ENCODE peak calls at places on chromosomes 2 and 18, in four cellular contexts. M is AG04449; E is naive thymus-derived CD4-positive, alpha-beta T cell; H is foreskin fibroblast. N is an unnamed sample.

GRCh38 chr2:206442516-206442853 is 847 bp upstream of the ADAM23 start:
- DNase-seq in M (no peak), E (no peak), H (peak; percentile 30), N (no peak)

GRCh38 chr2:191951832-191952231 is 104.9 kb upstream of the CAVIN2 start:
- DNase-seq in M (no peak), E (no peak), H (no peak), N (no peak)

GRCh38 chr2:198638579-198638978 is 819.2 kb downstream of the SATB2 start:
- DNase-seq in M (peak; percentile 36), E (no peak), H (peak; percentile 24), N (no peak)

GRCh38 chr18:32612651-32613050 is 142.0 kb upstream of the GAREM1 start:
- DNase-seq in M (no peak), E (no peak), H (no peak), N (no peak)

GRCh38 chr18:8706545-8706980 is 1.2 kb downstream of the MTCL1 start:
- DNase-seq in M (no peak), E (peak; percentile 30), H (peak; percentile 36), N (no peak)

GRCh38 chr2:178999476-178999875 is 50.5 kb downstream of the CCDC141 start:
- DNase-seq in M (no peak), E (no peak), H (no peak), N (no peak)

GRCh38 chr2:187890690-187891089 is 336.5 kb upstream of the TFPI start:
- DNase-seq in M (no peak), E (no peak), H (no peak), N (no peak)

GRCh38 chr2:219959471-219959870 is 332.0 kb downstream of the SLC4A3 start:
- DNase-seq in M (no peak), E (no peak), H (peak; percentile 3), N (no peak)

GRCh38 chr2:113940891-113941290 is 51.0 kb downstream of the ACTR3 start:
- DNase-seq in M (no peak), E (no peak), H (no peak), N (no peak)

GRCh38 chr2:80396276-80396675 is 91.7 kb upstream of the LRRTM1 start:
- DNase-seq in M (no peak), E (no peak), H (no peak), N (no peak)
- H3K4me3 ChIP-seq in M (no peak overlapping the region), E (no peak overlapping the region), H (no peak overlapping the region), N (no peak overlapping the region)

GRCh38 chr2:130375291-130376266 is 19.7 kb downstream of the PTPN18 start:
- DNase-seq in M (no peak), E (no peak), H (no peak), N (no peak)
- H3K4me3 ChIP-seq in M (no peak overlapping the region), E (no peak overlapping the region), H (no peak overlapping the region), N (no peak overlapping the region)

GRCh38 chr2:235563056-235563777 is 69.4 kb downstream of the AGAP1 start:
- DNase-seq in M (no peak), E (no peak), H (no peak), N (no peak)
- H3K4me3 ChIP-seq in M (no peak overlapping the region), E (no peak overlapping the region), H (no peak overlapping the region), N (no peak overlapping the region)

DNA sequence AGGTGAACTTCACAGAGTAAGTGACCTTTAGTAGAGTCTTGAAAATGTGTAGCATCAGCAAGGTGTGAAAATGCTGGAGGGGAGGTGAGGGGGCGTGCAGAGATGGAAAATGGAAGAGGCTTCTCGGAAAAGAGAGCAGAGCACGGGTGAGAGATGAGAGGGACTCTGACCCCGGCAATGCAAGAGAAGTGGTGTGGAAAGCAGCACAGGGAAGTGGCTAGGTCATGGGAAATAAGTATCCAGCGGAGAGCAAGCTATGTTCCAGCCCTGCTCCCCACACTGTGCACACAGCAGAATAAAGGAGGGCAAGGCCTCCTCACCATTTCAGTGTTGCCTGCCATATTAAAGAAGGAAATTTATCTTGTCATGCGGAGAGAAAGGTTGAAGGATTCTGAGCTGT is 241.7 kb upstream of the DOK6 start:
- DNase-seq in M (no peak), E (no peak), H (no peak), N (no peak)
- H3K4me3 ChIP-seq in M (no peak overlapping the region), E (no peak overlapping the region), H (no peak overlapping the region), N (no peak overlapping the region)

GRCh38 chr2:37667704-37668103 is 3.7 kb downstream of the CDC42EP3 start:
- DNase-seq in M (no peak), E (no peak), H (no peak), N (no peak)
- H3K4me3 ChIP-seq in M (peak overlapping the region; percentile 91), E (no peak overlapping the region), H (peak overlapping the region; percentile 76), N (peak overlapping the region; percentile 92)

GRCh38 chr2:72982219-72982618 is 64.9 kb downstream of the EMX1 start:
- DNase-seq in M (no peak), E (no peak), H (no peak), N (no peak)

GRCh38 chr2:72982781-72983499 is 65.6 kb downstream of the EMX1 start:
- DNase-seq in M (no peak), E (no peak), H (no peak), N (no peak)

GRCh38 chr2:72981516-72981915 is 64.2 kb downstream of the EMX1 start:
- DNase-seq in M (no peak), E (no peak), H (no peak), N (no peak)

GRCh38 chr2:72979896-72980295 is 62.6 kb downstream of the EMX1 start:
- DNase-seq in M (no peak), E (no peak), H (no peak), N (no peak)

DNA sequence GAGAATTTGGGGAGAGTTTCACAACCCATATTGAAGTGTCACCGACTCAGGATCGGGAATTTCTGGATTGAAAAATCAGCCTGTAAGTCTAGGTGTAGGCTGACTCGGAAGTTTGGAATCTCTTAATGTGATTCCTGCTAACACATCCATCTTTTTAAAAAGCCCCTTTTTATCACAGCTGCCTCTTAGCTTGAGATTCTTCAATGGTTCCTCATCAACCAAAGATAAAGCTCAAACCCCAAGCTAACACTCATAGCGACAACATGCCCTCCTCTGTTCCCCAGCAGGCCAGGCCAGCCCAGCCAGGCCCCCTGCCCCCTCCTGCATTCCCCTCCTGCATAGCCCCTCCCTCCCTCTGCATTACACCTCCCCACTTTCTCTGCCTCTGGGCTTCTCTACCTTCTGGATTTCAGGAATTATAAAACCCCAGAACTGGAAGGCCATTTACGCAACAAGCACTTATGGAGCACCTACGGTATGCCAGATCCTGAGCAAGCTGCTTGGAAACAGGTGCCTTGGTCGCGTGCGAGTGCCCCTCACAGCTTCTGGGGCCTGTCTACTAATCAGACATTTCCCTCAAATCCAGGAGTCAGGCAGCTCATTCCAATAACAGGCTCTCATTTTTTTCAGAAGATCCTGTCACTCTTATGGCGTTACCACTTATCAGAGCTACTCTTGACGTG is 63.4 kb downstream of the EMX1 start:
- DNase-seq in M (peak; percentile 29), E (no peak), H (peak; percentile 16), N (no peak)
- H3K4me3 ChIP-seq in M (no peak overlapping the region), E (no peak overlapping the region), H (no peak overlapping the region), N (no peak overlapping the region)

DNA sequence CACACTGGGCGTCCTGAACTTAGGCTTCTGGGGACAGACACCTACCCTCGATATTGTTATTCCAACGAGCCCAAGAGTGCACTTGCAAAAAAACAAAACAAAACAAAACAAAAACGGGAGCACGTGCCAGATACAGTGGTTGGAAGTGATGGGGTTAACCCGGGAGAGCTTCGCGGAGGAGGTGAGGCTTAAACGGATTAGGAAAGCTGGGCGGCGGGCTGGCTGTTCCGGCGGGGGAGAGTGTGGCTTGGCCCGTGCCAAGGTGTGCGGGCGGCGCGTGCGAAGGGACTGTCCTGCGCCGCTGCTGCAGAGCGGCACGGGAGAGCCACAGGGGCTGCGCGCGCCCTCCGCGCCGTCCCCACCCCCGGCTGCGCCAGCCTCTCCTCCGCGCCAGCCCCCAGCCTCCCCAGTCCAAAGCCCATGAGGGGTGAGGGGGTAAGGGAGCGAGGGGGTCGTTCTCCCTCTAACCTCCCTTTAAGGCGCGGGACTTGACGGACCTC is 1.5 kb upstream of the SLC30A3 start:
- DNase-seq in M (no peak), E (no peak), H (no peak), N (no peak)
- H3K4me3 ChIP-seq in M (no peak overlapping the region), E (peak overlapping the region; percentile 59), H (no peak overlapping the region), N (peak overlapping the region; percentile 29)

GRCh38 chr2:65032016-65032975 is 23.9 kb upstream of the CEP68 start:
- DNase-seq in M (no peak), E (no peak), H (no peak), N (no peak)

GRCh38 chr2:65033178-65033577 is 23.0 kb upstream of the CEP68 start:
- DNase-seq in M (no peak), E (no peak), H (no peak), N (no peak)

GRCh38 chr2:65031341-65032015 is 24.7 kb upstream of the CEP68 start:
- DNase-seq in M (no peak), E (peak; percentile 33), H (no peak), N (no peak)

GRCh38 chr2:65030481-65030880 is 25.7 kb upstream of the CEP68 start:
- DNase-seq in M (no peak), E (no peak), H (no peak), N (no peak)

DNA sequence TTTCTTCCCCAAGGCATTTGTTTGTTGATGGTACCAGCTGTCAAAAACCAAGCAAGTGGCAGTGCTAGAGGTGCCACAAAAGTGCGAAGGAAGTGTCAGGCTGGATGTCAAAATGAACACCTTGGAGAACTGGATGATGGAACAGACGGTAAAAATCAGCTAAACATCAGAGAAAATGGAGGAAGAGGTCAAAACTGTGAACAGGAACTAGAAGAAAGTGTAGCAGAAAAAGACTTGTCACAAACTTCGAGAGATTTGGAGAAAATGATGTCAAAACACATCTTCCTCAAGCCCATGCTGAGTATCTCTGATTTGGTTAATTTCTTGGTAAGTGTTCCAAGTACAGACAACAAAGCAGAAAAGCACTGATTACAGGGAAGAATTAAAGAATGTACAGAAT is 25.3 kb upstream of the CEP68 start:
- DNase-seq in M (no peak), E (no peak), H (no peak), N (no peak)
- H3K4me3 ChIP-seq in M (no peak overlapping the region), E (peak overlapping the region; percentile 12), H (no peak overlapping the region), N (no peak overlapping the region)

GRCh38 chr2:150247471-150247870 is 240.0 kb downstream of the RND3 start:
- DNase-seq in M (no peak), E (no peak), H (no peak), N (no peak)
- H3K4me3 ChIP-seq in M (no peak overlapping the region), E (no peak overlapping the region), H (no peak overlapping the region), N (no peak overlapping the region)

N was measured in skeletal muscle cell.